ENCODE peak calls at places on chromosomes 13 and 19, in six cellular contexts. S is upper lobe of left lung, K is A549, X is K562, Y is HepG2, D is GM12878. U is an unnamed sample.

GRCh38 chr13:98544105-98544710 is 32.7 kb downstream of the STK24 start:
- ATAC-seq in S (no peak), K (no peak), X (no peak), Y (peak; percentile 19), D (peak; percentile 25), U (no peak)

GRCh38 chr19:5339470-5339949 is 1.1 kb downstream of the PTPRS start:
- ATAC-seq in S (no peak), K (peak; percentile 6), X (no peak), Y (no peak), D (peak; percentile 9), U (no peak)

GRCh38 chr19:18098891-18099622 is 1.5 kb downstream of the MAST3 start:
- ATAC-seq in S (no peak), K (no peak), X (peak; percentile 51), Y (peak; percentile 9), D (peak; percentile 88), U (no peak)

GRCh38 chr13:21047087-21047486 is 14.3 kb downstream of the LATS2 start:
- ATAC-seq in S (peak; percentile 6), K (no peak), X (no peak), Y (no peak), D (no peak), U (no peak)

GRCh38 chr13:84200971-84201370 is 318.7 kb upstream of the SLITRK1 start:
- ATAC-seq in S (no peak), K (no peak), X (no peak), Y (no peak), D (no peak), U (no peak)

GRCh38 chr19:34664870-34665269 is 12.1 kb downstream of the SCGB2B2 start:
- ATAC-seq in S (no peak), K (no peak), X (no peak), Y (peak; percentile 14), D (no peak), U (no peak)

GRCh38 chr13:75458696-75459422 is 23.1 kb downstream of the TBC1D4 start:
- ATAC-seq in S (peak; percentile 64), K (no peak), X (no peak), Y (peak; percentile 98), D (peak; percentile 99), U (no peak)

GRCh38 chr13:20332361-20333096 is 100.4 kb upstream of the GJB6 start:
- ATAC-seq in S (no peak), K (no peak), X (no peak), Y (no peak), D (no peak), U (peak; percentile 61)

GRCh38 chr13:42876810-42877550 is 95.6 kb downstream of the FAM216B start:
- ATAC-seq in S (no peak), K (no peak), X (no peak), Y (no peak), D (peak; percentile 40), U (no peak)

GRCh38 chr19:50266896-50267295 is 62.3 kb downstream of the KCNC3 start:
- ATAC-seq in S (no peak), K (peak; percentile 32), X (peak; percentile 95), Y (peak; percentile 24), D (peak; percentile 57), U (no peak)

GRCh38 chr19:2645816-2646215 is 56.7 kb downstream of the GNG7 start:
- ATAC-seq in S (no peak), K (no peak), X (no peak), Y (no peak), D (no peak), U (no peak)

GRCh38 chr19:14248578-14249011 is 42.6 kb upstream of the ADGRL1 start:
- ATAC-seq in S (no peak), K (peak; percentile 69), X (peak; percentile 66), Y (no peak), D (peak; percentile 78), U (peak; percentile 63)
- TF ChIP-seq POLR2A in S (no peak), K (no peak), X (no peak), Y (no peak), D (no peak), U (no peak)

GRCh38 chr19:58009666-58010301 is 7.2 kb upstream of the ZNF606 start:
- ATAC-seq in S (peak; percentile 81), K (peak; percentile 54), X (peak; percentile 91), Y (no peak), D (no peak), U (peak; percentile 96)
- H3K4me3 ChIP-seq in S (peak overlapping the region; percentile 56), K (peak overlapping the region; percentile 20), X (peak overlapping the region; percentile 44), Y (no peak overlapping the region), D (peak overlapping the region; percentile 27), U (peak overlapping the region; percentile 3)

GRCh38 chr13:29441301-29441700 is 154.2 kb downstream of the SLC7A1 start:
- ATAC-seq in S (no peak), K (no peak), X (no peak), Y (no peak), D (no peak), U (no peak)

GRCh38 chr13:29436721-29437250 is 158.7 kb downstream of the SLC7A1 start:
- ATAC-seq in S (no peak), K (no peak), X (no peak), Y (no peak), D (no peak), U (no peak)

GRCh38 chr13:29439601-29440381 is 155.7 kb downstream of the SLC7A1 start:
- ATAC-seq in S (no peak), K (no peak), X (no peak), Y (no peak), D (no peak), U (no peak)

GRCh38 chr13:29436291-29436690 is 159.2 kb downstream of the SLC7A1 start:
- ATAC-seq in S (no peak), K (no peak), X (no peak), Y (no peak), D (no peak), U (no peak)

GRCh38 chr13:29438772-29439171 is 156.7 kb downstream of the SLC7A1 start:
- ATAC-seq in S (no peak), K (no peak), X (no peak), Y (no peak), D (no peak), U (peak; percentile 81)
- TF ChIP-seq EP300 in S (no peak), K (no peak), X (no peak), Y (no peak), D (no peak), U (no peak)

GRCh38 chr19:6516018-6516658 is 14.0 kb upstream of the TUBB4A start:
- ATAC-seq in S (peak; percentile 96), K (peak; percentile 89), X (peak; percentile 88), Y (peak; percentile 69), D (peak; percentile 61), U (peak; percentile 87)
- TF ChIP-seq POLR2A in S (no peak), K (no peak), X (peak; percentile 72), Y (no peak), D (peak; percentile 66), U (no peak)

DNA sequence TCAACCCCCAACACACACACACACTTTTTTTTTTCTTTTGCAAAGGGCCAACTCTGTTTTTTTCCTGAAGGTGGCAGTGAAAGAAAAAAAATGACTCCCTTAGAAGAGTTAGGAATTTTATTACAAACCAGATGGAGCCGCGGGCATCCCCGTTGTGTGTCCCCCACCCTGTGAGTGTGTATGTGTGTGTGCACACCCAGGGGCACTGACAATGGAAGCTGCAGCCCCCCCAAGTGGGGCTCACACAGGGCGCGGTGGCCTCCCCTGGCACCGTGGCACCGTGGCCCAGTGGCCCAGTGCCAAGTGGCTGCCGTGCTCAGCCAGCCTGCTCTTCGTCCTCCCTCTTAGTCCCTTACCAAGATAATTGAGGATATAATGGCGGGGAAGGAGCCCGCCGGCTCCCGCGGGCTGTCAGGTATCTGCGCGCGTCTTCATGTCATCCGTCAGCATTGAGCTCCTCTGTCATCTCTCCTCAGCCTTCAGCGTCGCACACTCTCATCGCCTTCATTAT is 314.1 kb downstream of the ZNF536 start:
- ATAC-seq in S (peak; percentile 63), K (no peak), X (no peak), Y (no peak), D (no peak), U (no peak)
- H3K4me3 ChIP-seq in S (no peak overlapping the region), K (no peak overlapping the region), X (no peak overlapping the region), Y (no peak overlapping the region), D (no peak overlapping the region), U (peak overlapping the region; percentile 32)

DNA sequence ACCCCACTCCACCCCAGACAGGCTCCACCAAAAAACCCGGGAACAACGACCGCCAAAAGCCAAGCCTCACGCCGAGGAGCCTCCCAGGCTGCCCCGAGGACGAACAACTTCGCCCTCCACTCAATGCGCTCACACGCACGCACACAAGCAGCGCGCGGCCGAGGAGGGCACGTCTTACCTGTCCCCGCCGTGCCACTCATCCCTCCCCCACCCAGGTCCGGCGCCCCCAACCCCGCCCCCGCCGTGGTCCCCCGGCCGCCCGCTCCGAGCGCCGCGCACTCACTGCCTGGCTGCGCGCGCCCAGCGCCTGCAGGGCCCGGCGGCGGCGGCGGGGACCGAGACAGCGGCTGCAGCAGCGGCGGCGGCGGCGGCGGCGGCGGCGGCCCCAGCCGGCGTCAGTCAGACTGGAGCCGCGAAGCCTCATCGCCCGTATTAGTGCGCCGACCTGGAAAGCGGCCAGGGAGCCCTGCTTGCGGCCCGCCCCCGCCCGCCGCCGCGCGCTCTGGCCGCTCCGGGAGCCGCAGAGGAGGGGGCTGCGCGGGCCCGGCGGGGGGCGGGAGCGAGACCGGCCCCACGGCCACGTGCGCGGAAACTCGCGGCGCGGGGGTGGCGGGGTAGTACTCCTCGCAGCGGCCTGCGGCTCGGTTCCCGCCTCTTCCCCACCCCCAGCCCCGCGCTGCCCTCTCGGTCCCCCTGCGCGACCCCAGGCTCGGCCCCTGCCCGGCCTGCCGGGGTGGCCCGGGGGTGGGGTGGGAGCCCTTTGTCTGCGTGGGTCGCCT is at the start of gene SMAD9:
- ATAC-seq in S (no peak), K (peak; percentile 82), X (peak; percentile 91), Y (peak; percentile 77), D (peak; percentile 70), U (peak; percentile 89)
- TF ChIP-seq EP300 in S (no peak), K (no peak), X (no peak), Y (no peak), D (no peak), U (no peak)

GRCh38 chr13:95298169-95298940 is 2.9 kb downstream of the ABCC4 start:
- ATAC-seq in S (peak; percentile 79), K (no peak), X (no peak), Y (no peak), D (no peak), U (no peak)

GRCh38 chr13:95301947-95302386 is 716 bp upstream of the ABCC4 start:
- ATAC-seq in S (no peak), K (peak; percentile 33), X (peak; percentile 24), Y (no peak), D (peak; percentile 2), U (peak; percentile 13)

GRCh38 chr13:95300625-95301134 is 571 bp downstream of the ABCC4 start:
- ATAC-seq in S (peak; percentile 50), K (peak; percentile 73), X (peak; percentile 61), Y (peak; percentile 41), D (peak; percentile 61), U (peak; percentile 35)

GRCh38 chr13:95298971-95299627 is 2.2 kb downstream of the ABCC4 start:
- ATAC-seq in S (no peak), K (no peak), X (no peak), Y (no peak), D (peak; percentile 6), U (no peak)

DNA sequence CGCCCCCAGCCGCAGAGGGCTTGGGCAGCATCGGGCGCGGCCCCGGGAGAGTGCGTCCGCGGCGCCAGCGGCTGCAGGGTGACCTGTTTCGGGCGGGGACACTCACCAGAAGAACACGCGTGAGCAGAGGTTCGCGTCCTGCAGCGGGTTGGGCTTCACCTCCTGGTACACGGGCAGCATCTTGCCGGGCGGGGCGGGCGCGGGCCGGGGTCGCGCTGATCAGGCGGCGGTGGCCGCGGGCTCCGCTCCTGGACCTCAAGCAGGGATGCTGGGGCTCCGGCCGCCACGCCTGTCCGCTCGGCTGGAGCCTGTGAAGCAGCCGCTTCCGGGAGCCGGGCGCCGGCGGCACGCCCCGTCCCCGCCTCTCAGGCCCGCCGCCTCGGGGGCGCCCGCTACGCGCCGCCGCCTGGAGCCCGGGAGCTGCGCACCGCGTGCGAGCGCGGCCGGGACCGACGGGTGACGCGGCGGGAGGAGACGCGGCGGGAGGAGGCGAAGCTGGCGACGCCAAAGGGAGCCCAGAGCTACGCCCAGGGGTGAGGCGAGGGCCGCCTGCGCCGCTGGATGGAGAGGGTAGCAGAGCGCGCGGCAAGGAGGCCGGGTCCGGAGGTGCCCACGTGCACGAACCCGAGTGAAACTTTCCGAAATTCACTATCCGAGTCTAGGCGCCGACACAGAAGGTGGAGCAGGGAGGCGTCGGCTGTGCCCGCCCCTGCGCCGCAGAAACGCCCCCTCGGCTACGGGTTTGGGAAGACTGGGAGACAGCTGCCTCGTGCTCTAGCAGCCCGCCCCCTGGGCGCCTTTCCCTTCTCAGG is at the start of gene ABCC4:
- ATAC-seq in S (peak; percentile 76), K (peak; percentile 83), X (peak; percentile 90), Y (peak; percentile 89), D (peak; percentile 86), U (peak; percentile 88)
- TF ChIP-seq POLR2A in S (no peak), K (peak; percentile 27), X (peak; percentile 58), Y (no peak), D (peak; percentile 88), U (peak; percentile 22)